ENCODE peak calls at places on chromosomes 4 and X, in seven cellular contexts. I is PC-3; F is HTR-8/SVneo; A is stimulated activated CD8-positive, alpha-beta memory T cell treated with anti-CD3 and anti-CD28 coated beads, Interleukin-15, amount 100 ng/mL, for 1 hour; V is right cardiac atrium; J is GM13977; L is activated T-helper 1 cell treated with anti-CD3 and anti-CD28 coated beads, Interleukin-2, amount 50 U/mL, for 16 hours. T is an unnamed sample.

GRCh38 chrX:22526339-22526738 is 253.6 kb downstream of the CBLL2 start:
- DNase-seq in J (peak), L (no peak), I (peak), V (no peak), F (peak), A (no peak), T (peak)

GRCh38 chrX:130778773-130779172 is 124.2 kb downstream of the ENOX2 start:
- DNase-seq in I (no peak), A (no peak), F (no peak), L (no peak), J (no peak), V (no peak), T (no peak)

GRCh38 chrX:123731258-123731986 is 1.4 kb downstream of the THOC2 start:
- DNase-seq in I (peak), F (no peak), J (peak), A (no peak), L (no peak), V (no peak), T (no peak)

GRCh38 chr4:63717384-63717783 is 691.9 kb downstream of the TECRL start:
- DNase-seq in L (no peak), V (no peak), I (peak), J (no peak), F (no peak), A (no peak), T (no peak)

GRCh38 chr4:96642486-96642885 is 802.6 kb downstream of the PDHA2 start:
- DNase-seq in I (no peak), L (no peak), V (no peak), A (no peak), J (no peak), F (no peak), T (no peak)

GRCh38 chrX:105461013-105461412 is 240.5 kb upstream of the TEX13A start:
- DNase-seq in V (no peak), L (no peak), F (no peak), A (no peak), I (peak), J (no peak), T (no peak)

GRCh38 chr4:22485751-22486150 is 30.1 kb downstream of the ADGRA3 start:
- DNase-seq in F (no peak), I (no peak), L (no peak), A (no peak), J (no peak), V (no peak), T (peak)

GRCh38 chr4:176769519-176769918 is 23.2 kb downstream of the VEGFC start:
- DNase-seq in A (no peak), J (no peak), I (peak), F (no peak), L (no peak), V (no peak), T (peak)

GRCh38 chr4:83285022-83285387 is 407 bp upstream of the COQ2 start:
- DNase-seq in J (peak), F (peak), L (no peak), A (no peak), I (peak), V (no peak), T (peak)

GRCh38 chr4:53313510-53313909 is 52.4 kb downstream of the SCFD2 start:
- DNase-seq in V (no peak), L (no peak), J (no peak), F (peak), A (no peak), I (peak), T (peak)

GRCh38 chr4:121484633-121485032 is 103.8 kb upstream of the QRFPR start:
- DNase-seq in L (no peak), F (peak), V (no peak), A (no peak), I (peak), J (peak), T (peak)

GRCh38 chr4:118762146-118762545 is 73.8 kb downstream of the SEC24D start:
- DNase-seq in I (no peak), A (no peak), L (no peak), F (no peak), J (no peak), V (no peak), T (no peak)

GRCh38 chr4:99625369-99625768 is 32.3 kb downstream of the C4orf54 start:
- DNase-seq in F (no peak), V (peak), L (no peak), J (no peak), I (no peak), A (no peak), T (no peak)

GRCh38 chrX:78945186-78945912 is at the start of gene P2RY10:
- DNase-seq in L (no peak), V (no peak), I (no peak), F (no peak), A (no peak), J (peak), T (no peak)

GRCh38 chr4:85778809-85779124 is 303.8 kb downstream of the ARHGAP24 start:
- DNase-seq in A (no peak), F (no peak), J (peak), V (no peak), L (no peak), I (peak), T (no peak)

GRCh38 chr4:23747131-23747752 is 142.6 kb downstream of the PPARGC1A start:
- DNase-seq in A (no peak), J (no peak), V (no peak), L (no peak), F (no peak), I (no peak), T (no peak)

GRCh38 chrX:2503591-2504500 is 3.1 kb upstream of the DHRSX start:
- DNase-seq in F (no peak), V (no peak), J (no peak), A (no peak), L (no peak), I (no peak), T (no peak)

GRCh38 chr4:33715996-33716395 is 2528.3 kb downstream of the ARAP2 start:
- DNase-seq in V (no peak), F (peak), J (no peak), A (no peak), I (peak), L (no peak), T (peak)

GRCh38 chrX:41184312-41184711 is 99.1 kb downstream of the USP9X start:
- DNase-seq in F (no peak), I (no peak), L (no peak), J (peak), V (no peak), A (no peak), T (no peak)

GRCh38 chr4:174156239-174156826 is 127.1 kb downstream of the FBXO8 start:
- DNase-seq in I (peak), L (no peak), J (peak), F (peak), V (no peak), A (no peak), T (peak)

GRCh38 chr4:38132140-38132673 is 172.0 kb downstream of the PTTG2 start:
- DNase-seq in A (peak), L (peak), J (peak), F (no peak), V (no peak), I (no peak), T (peak)

GRCh38 chr4:103482471-103482870 is 237.3 kb downstream of the TACR3 start:
- DNase-seq in F (no peak), A (no peak), J (no peak), I (no peak), L (no peak), V (no peak), T (peak)

GRCh38 chrX:101749436-101749835 is 89.8 kb upstream of the ARMCX2 start:
- DNase-seq in J (no peak), A (no peak), I (peak), F (no peak), V (no peak), L (no peak), T (no peak)

GRCh38 chrX:123088930-123089329 is 95.1 kb upstream of the GRIA3 start:
- DNase-seq in F (no peak), V (no peak), L (no peak), I (no peak), J (no peak), A (no peak), T (no peak)

GRCh38 chrX:45472968-45473367 is 272.3 kb upstream of the DIPK2B start:
- DNase-seq in A (no peak), F (no peak), I (peak), V (no peak), J (no peak), L (no peak), T (peak)

GRCh38 chrX:19683817-19684216 is 168.5 kb upstream of the MAP3K15 start:
- DNase-seq in L (no peak), A (no peak), I (no peak), V (no peak), J (no peak), F (no peak), T (no peak)

GRCh38 chrX:150694738-150695410 is 1.7 kb downstream of the MTMR1 start:
- DNase-seq in I (no peak), J (peak), A (no peak), F (no peak), V (no peak), L (no peak), T (no peak)

GRCh38 chr4:171920901-171921300 is 107.7 kb downstream of the GALNTL6 start:
- DNase-seq in A (no peak), I (no peak), J (no peak), V (no peak), F (no peak), L (no peak), T (no peak)

GRCh38 chr4:101954975-101955678 is 164.6 kb downstream of the BANK1 start:
- DNase-seq in F (no peak), V (no peak), I (no peak), A (no peak), L (no peak), J (no peak), T (no peak)

GRCh38 chrX:8179653-8180052 is 8.6 kb upstream of the VCX2 start:
- DNase-seq in A (no peak), L (no peak), J (peak), F (no peak), I (peak), V (no peak), T (no peak)

GRCh38 chrX:105662248-105662647 is 160.1 kb upstream of the NRK start:
- DNase-seq in J (no peak), V (no peak), I (peak), A (no peak), L (no peak), F (no peak), T (no peak)

GRCh38 chrX:13428055-13428786 is 108.4 kb upstream of the ATXN3L start:
- DNase-seq in L (no peak), J (peak), I (peak), V (no peak), F (peak), A (no peak), T (peak)

GRCh38 chrX:37378399-37378798 is 29.2 kb downstream of the PRRG1 start:
- DNase-seq in I (no peak), V (no peak), A (no peak), J (no peak), L (no peak), F (no peak), T (peak)

GRCh38 chrX:48896611-48897011 is 957 bp downstream of the TIMM17B start:
- DNase-seq in V (no peak), J (no peak), F (no peak), A (no peak), L (no peak), I (no peak), T (no peak)

GRCh38 chrX:107171369-107172102 is 34.7 kb downstream of the NUP62CL start:
- DNase-seq in A (no peak), F (no peak), V (no peak), L (no peak), J (no peak), I (no peak), T (no peak)

GRCh38 chr4:7867701-7868429 is 71.8 kb downstream of the AFAP1 start:
- DNase-seq in J (no peak), A (no peak), V (no peak), F (no peak), L (no peak), I (peak), T (no peak)

GRCh38 chr4:93183589-93183988 is 645.0 kb upstream of the ATOH1 start:
- DNase-seq in I (peak), F (no peak), A (no peak), V (no peak), J (no peak), L (no peak), T (no peak)

GRCh38 chrX:64975989-64976672 is at the start of gene ZC4H2:
- DNase-seq in L (peak), F (peak), A (peak), V (peak), I (peak), J (peak), T (peak)

GRCh38 chr4:88138561-88138960 is 19.9 kb downstream of the ABCG2 start:
- DNase-seq in V (no peak), J (no peak), F (peak), L (no peak), I (peak), A (no peak), T (peak)

T was measured in fibroblast of gingiva.